ENCODE peak calls at places on chromosomes 12 and 14, in six cellular contexts. D is hepatocyte, Z is ascending aorta, T is mammary epithelial cell, F is skeletal muscle cell, A is AG09309. H is an unnamed sample.

GRCh38 chr14:41548666-41549065 is 58.0 kb upstream of the LRFN5 start:
- DNase-seq in A (no peak), T (no peak), Z (no peak), D (no peak), F (peak), H (no peak)

GRCh38 chr12:7110661-7111060 is 1.6 kb upstream of the C1RL start:
- DNase-seq in A (no peak), Z (no peak), T (no peak), D (no peak), F (no peak), H (no peak)

GRCh38 chr12:106682594-106683234 is 91.8 kb upstream of the RIC8B start:
- DNase-seq in T (peak), Z (no peak), A (no peak), F (no peak), D (no peak), H (peak)

GRCh38 chr12:107319536-107320030 is 226.2 kb upstream of the CRY1 start:
- DNase-seq in A (no peak), T (peak), F (no peak), D (peak), Z (no peak), H (no peak)

GRCh38 chr12:14395059-14395778 is 29.7 kb downstream of the ATF7IP start:
- DNase-seq in Z (no peak), F (no peak), T (no peak), D (no peak), A (no peak), H (no peak)

GRCh38 chr12:12442548-12443071 is 85.7 kb downstream of the BORCS5 start:
- DNase-seq in T (peak), A (no peak), D (peak), F (peak), Z (no peak), H (no peak)

GRCh38 chr14:69006346-69006745 is 27.2 kb upstream of the ACTN1 start:
- DNase-seq in A (no peak), Z (no peak), F (no peak), T (no peak), D (no peak), H (no peak)

GRCh38 chr12:114238808-114239207 is 167.1 kb downstream of the TBX5 start:
- DNase-seq in D (peak), T (no peak), A (peak), Z (no peak), F (no peak), H (peak)

GRCh38 chr12:59742831-59743230 is 147.0 kb downstream of the SLC16A7 start:
- DNase-seq in A (peak), F (peak), T (peak), Z (no peak), D (no peak), H (peak)

GRCh38 chr12:130049666-130050065 is 112.6 kb upstream of the FZD10 start:
- DNase-seq in T (no peak), Z (no peak), D (peak), A (no peak), F (no peak), H (no peak)

GRCh38 chr12:111298583-111299436 is 70.1 kb downstream of the PHETA1 start:
- DNase-seq in F (peak), D (peak), Z (no peak), T (peak), A (no peak), H (peak)

GRCh38 chr14:87899228-87899627 is 93.8 kb downstream of the GALC start:
- DNase-seq in T (no peak), Z (no peak), F (no peak), A (no peak), D (no peak), H (no peak)

GRCh38 chr12:25811656-25812126 is 146.8 kb upstream of the RASSF8 start:
- DNase-seq in T (peak), D (peak), F (no peak), Z (no peak), A (no peak), H (peak)

GRCh38 chr12:41277019-41277770 is 89.1 kb downstream of the PDZRN4 start:
- DNase-seq in F (peak), D (peak), Z (no peak), A (peak), T (peak), H (peak)

GRCh38 chr14:104933721-104934379 is 9.2 kb downstream of the PLD4 start:
- DNase-seq in T (no peak), Z (no peak), F (no peak), A (no peak), D (no peak), H (no peak)

GRCh38 chr12:63103489-63104131 is 47.4 kb downstream of the AVPR1A start:
- DNase-seq in A (no peak), F (no peak), D (peak), T (peak), Z (no peak), H (peak)

GRCh38 chr14:100830681-100831080 is 4.8 kb downstream of the MEG3 start:
- DNase-seq in F (no peak), D (no peak), A (no peak), T (no peak), Z (no peak), H (no peak)

GRCh38 chr12:115166698-115167315 is 482.8 kb upstream of the TBX3 start:
- DNase-seq in A (peak), Z (no peak), F (no peak), D (peak), T (no peak), H (peak)

GRCh38 chr14:101559624-101560533 is 1.4 kb upstream of the DIO3 start:
- DNase-seq in Z (no peak), T (no peak), A (no peak), F (no peak), D (peak), H (peak)

GRCh38 chr14:24885410-24885913 is 164.5 kb downstream of the STXBP6 start:
- DNase-seq in Z (no peak), T (no peak), A (no peak), D (no peak), F (no peak), H (no peak)

GRCh38 chr14:32203928-32204357 is 874 bp upstream of the RNU6-8 start:
- DNase-seq in T (no peak), D (no peak), F (no peak), A (no peak), Z (no peak), H (no peak)

GRCh38 chr12:14952295-14952995 is 9.0 kb downstream of the ARHGDIB start:
- DNase-seq in F (peak), A (peak), Z (no peak), D (peak), T (peak), H (peak)

GRCh38 chr14:74257078-74257987 is 18.1 kb downstream of the VSX2 start:
- DNase-seq in Z (no peak), D (peak), T (no peak), F (no peak), A (no peak), H (peak)

GRCh38 chr12:52909256-52909655 is 4.4 kb upstream of the KRT8 start:
- DNase-seq in Z (no peak), D (no peak), A (no peak), F (no peak), T (no peak), H (no peak)

GRCh38 chr14:104515811-104516780 is 63.5 kb upstream of the C14orf180 start:
- DNase-seq in D (no peak), T (no peak), Z (no peak), F (no peak), A (no peak), H (no peak)

GRCh38 chr14:90111895-90112534 is 50.2 kb downstream of the KCNK13 start:
- DNase-seq in T (peak), D (no peak), F (peak), A (no peak), Z (no peak), H (peak)

GRCh38 chr12:14960548-14961465 is 594 bp downstream of the ARHGDIB start:
- DNase-seq in Z (no peak), A (no peak), D (no peak), T (peak), F (peak), H (no peak)

GRCh38 chr14:33931439-33931838 is 19.4 kb downstream of the EGLN3 start:
- DNase-seq in T (peak), F (no peak), A (no peak), Z (no peak), D (no peak), H (no peak)

GRCh38 chr14:21694425-21694824 is 20.8 kb upstream of the OR4E1 start:
- DNase-seq in F (no peak), D (no peak), T (no peak), Z (no peak), A (no peak), H (no peak)

GRCh38 chr14:96072076-96072475 is 32.9 kb downstream of the C14orf132 start:
- DNase-seq in A (no peak), D (no peak), T (no peak), Z (no peak), F (no peak), H (no peak)

GRCh38 chr14:88346048-88346639 is 23.1 kb upstream of the KCNK10 start:
- DNase-seq in Z (no peak), F (no peak), T (peak), D (peak), A (peak), H (no peak)

GRCh38 chr14:48129472-48129871 is 454.1 kb upstream of the MDGA2 start:
- DNase-seq in F (no peak), D (no peak), Z (no peak), T (no peak), A (no peak), H (no peak)

GRCh38 chr12:101675555-101675954 is 21.9 kb upstream of the CHPT1 start:
- DNase-seq in A (no peak), F (no peak), Z (no peak), T (no peak), D (no peak), H (no peak)

GRCh38 chr14:23483216-23483854 is 13.8 kb downstream of the NGDN start:
- DNase-seq in F (no peak), Z (no peak), A (no peak), D (peak), T (no peak), H (no peak)

GRCh38 chr14:101929096-101929495 is 35.3 kb upstream of the DYNC1H1 start:
- DNase-seq in D (no peak), A (no peak), Z (no peak), F (no peak), T (no peak), H (no peak)

GRCh38 chr14:44963775-44964380 is 1.9 kb downstream of the TOGARAM1 start:
- DNase-seq in T (peak), A (no peak), Z (no peak), D (no peak), F (no peak), H (peak)

GRCh38 chr12:130158775-130159100 is 3.5 kb upstream of the FZD10 start:
- DNase-seq in D (no peak), F (no peak), T (no peak), A (no peak), Z (no peak), H (no peak)

GRCh38 chr12:74971201-74971600 is 238.4 kb downstream of the KCNC2 start:
- DNase-seq in A (no peak), F (no peak), D (no peak), Z (no peak), T (no peak), H (no peak)

GRCh38 chr12:240566-240965 is 22.1 kb downstream of the SLC6A13 start:
- DNase-seq in A (no peak), F (no peak), Z (no peak), T (no peak), D (no peak), H (no peak)
- H3K4me3 ChIP-seq in A (no peak), F (no peak), Z (no peak), T (no peak), D (no peak), H (no peak)

DNA sequence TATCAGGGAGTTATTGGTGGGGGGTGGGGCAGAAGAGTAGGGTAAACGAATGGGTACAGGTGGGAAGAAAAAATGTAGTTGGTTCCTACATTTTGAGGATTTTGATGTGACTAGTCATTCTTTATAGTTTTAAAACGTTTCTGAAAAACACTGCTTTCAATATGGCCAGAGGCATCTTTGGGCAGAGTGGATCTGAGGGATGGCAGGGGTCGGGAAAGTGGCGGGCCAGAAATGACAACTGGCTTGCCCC is 527 bp upstream of the ATP23 start:
- DNase-seq in T (no peak), F (no peak), D (peak), A (no peak), Z (no peak), H (no peak)
- H3K4me3 ChIP-seq in T (peak), F (peak), D (peak), A (peak), Z (peak), H (peak)

DNA sequence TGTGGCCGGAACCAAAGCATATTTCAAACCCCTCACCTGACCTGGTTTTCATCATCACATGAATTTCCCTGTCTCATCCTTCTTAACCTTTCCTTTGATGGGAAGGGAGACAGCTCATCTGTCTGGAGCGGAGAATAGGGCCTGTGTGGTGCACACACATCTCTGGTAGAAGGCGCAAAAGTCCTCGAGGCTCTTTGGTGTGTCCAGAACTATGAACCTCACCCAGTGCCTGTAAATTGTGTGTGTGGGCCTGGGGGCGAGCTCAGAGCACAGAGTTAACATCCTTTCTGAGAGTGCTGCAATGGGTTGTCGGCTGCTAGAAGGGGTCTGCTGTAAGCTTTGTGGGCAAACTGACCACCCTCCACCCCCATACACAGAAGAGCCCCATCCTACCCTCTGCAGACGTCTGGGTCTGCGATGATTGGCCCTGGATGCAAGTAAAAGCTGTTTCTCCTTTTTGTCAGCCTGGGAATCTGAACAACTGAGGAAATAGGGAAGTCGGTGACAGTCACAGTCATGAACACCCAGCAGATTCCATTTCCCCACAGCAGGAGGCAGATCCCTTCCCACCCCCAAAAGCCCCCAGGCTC is 654 bp downstream of the GALNT6 start:
- DNase-seq in A (no peak), T (no peak), Z (no peak), F (no peak), D (no peak), H (no peak)
- H3K4me3 ChIP-seq in A (peak), T (no peak), Z (no peak), F (peak), D (no peak), H (peak)

DNA sequence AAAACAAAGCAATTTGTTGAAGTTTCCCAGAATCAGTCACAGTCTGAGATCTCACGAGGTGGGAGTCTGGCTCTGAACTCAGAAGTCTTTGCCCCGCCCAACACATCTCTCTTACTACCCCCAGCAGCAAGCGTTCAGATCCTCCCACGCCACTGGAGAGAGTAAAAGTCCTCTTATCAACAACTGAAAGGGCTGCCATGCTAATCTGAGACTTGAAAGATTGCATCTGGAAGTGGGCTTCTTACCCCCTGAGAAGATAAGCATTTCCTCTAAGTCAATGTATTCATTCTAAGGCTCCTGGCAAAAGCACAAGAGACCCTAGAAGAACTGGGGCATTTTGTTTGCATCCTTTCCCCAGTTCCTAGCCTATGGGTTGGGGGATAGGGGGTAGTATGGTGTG is 34.1 kb upstream of the STON2 start:
- DNase-seq in D (no peak), T (no peak), A (no peak), F (no peak), Z (no peak), H (no peak)
- H3K4me3 ChIP-seq in D (no peak), T (no peak), A (no peak), F (no peak), Z (no peak), H (no peak)

GRCh38 chr12:122887817-122888212 is 8.1 kb downstream of the VPS37B start:
- DNase-seq in F (no peak), Z (no peak), T (no peak), A (no peak), D (no peak), H (no peak)
- H3K4me3 ChIP-seq in F (no peak), Z (no peak), T (peak), A (no peak), D (no peak), H (no peak)